ENCODE peak calls at places on chromosomes 13 and 19, in ten cellular contexts. T is IMR-90, L is aorta, J is NT2/D1, F is thoracic aorta, U is ovary, I is HL-60, N is heart right ventricle, Y is bronchial epithelial cell, D is kidney epithelial cell. H is an unnamed sample.

GRCh38 chr13:64073203-64073602 is 2657.6 kb upstream of the PCDH20 start:
- DNase-seq in T (no peak), L (no peak), J (no peak), F (no peak), U (no peak), I (no peak), N (no peak), Y (no peak), D (no peak), H (no peak)

GRCh38 chr19:46191972-46192371 is 37.6 kb upstream of the IGFL1 start:
- DNase-seq in T (no peak), L (no peak), J (no peak), F (no peak), U (no peak), I (peak; percentile 50), N (no peak), Y (no peak), D (no peak), H (no peak)

GRCh38 chr13:75869981-75870380 is 233.9 kb downstream of the LMO7 start:
- DNase-seq in T (no peak), L (no peak), J (no peak), F (no peak), U (no peak), I (no peak), N (no peak), Y (no peak), D (no peak), H (no peak)

GRCh38 chr19:14149509-14149994 is 13.2 kb upstream of the ASF1B start:
- DNase-seq in T (no peak), L (peak; percentile 90), J (no peak), F (no peak), U (peak; percentile 85), I (no peak), N (peak; percentile 87), Y (peak; percentile 3), D (no peak), H (no peak)

GRCh38 chr19:51192689-51193088 is 32.2 kb upstream of the CD33 start:
- DNase-seq in T (no peak), L (peak; percentile 58), J (no peak), F (no peak), U (no peak), I (no peak), N (no peak), Y (no peak), D (no peak), H (no peak)

GRCh38 chr19:1408300-1409203 is 1.2 kb downstream of the DAZAP1 start:
- DNase-seq in T (peak; percentile 50), L (peak; percentile 89), J (no peak), F (no peak), U (peak; percentile 68), I (peak; percentile 38), N (peak; percentile 60), Y (no peak), D (no peak), H (peak; percentile 53)

GRCh38 chr13:48985751-48986150 is 10.0 kb downstream of the FNDC3A start:
- DNase-seq in T (no peak), L (no peak), J (no peak), F (no peak), U (no peak), I (no peak), N (no peak), Y (no peak), D (no peak), H (no peak)

GRCh38 chr13:70732611-70733010 is 624.4 kb upstream of the KLHL1 start:
- DNase-seq in T (no peak), L (no peak), J (no peak), F (no peak), U (no peak), I (no peak), N (no peak), Y (no peak), D (no peak), H (peak; percentile 71)

GRCh38 chr19:36838784-36839324 is 667 bp upstream of the ZNF790 start:
- DNase-seq in T (peak; percentile 8), L (no peak), J (no peak), F (no peak), U (no peak), I (no peak), N (no peak), Y (no peak), D (no peak), H (no peak)

GRCh38 chr19:36833430-36833829 is 4.8 kb downstream of the ZNF790 start:
- DNase-seq in T (no peak), L (no peak), J (no peak), F (no peak), U (no peak), I (no peak), N (no peak), Y (no peak), D (no peak), H (no peak)

GRCh38 chr19:36837902-36838783 is at the start of gene ZNF790:
- DNase-seq in T (peak; percentile 89), L (peak; percentile 96), J (peak; percentile 72), F (peak; percentile 68), U (peak; percentile 89), I (peak; percentile 94), N (peak; percentile 85), Y (peak; percentile 82), D (peak; percentile 75), H (peak; percentile 85)

DNA sequence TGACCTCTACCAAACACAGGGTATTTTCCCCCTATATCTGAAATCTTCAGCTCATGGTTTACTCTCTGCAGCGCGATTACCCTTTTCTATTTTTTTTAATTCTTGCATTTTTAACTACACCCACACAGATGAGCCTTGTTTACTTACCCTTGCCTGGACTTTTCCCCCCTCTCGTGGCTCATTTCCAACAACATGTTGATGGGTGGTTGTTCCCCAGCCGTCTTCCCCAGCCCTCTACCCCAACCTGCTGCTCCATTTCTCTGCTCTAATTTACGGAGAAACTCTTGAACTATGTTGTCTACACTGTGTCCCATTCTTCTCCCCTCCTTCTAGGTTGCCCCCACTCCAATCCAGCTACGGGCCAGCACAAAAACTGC is 674 bp downstream of the ZNF790 start:
- DNase-seq in T (no peak), L (no peak), J (no peak), F (no peak), U (no peak), I (no peak), N (no peak), Y (peak; percentile 21), D (no peak), H (no peak)
- H3K27me3 ChIP-seq in T (no peaks in the 10 kb centered on the region), L (no peaks in the 10 kb centered on the region), J (no peaks in the 10 kb centered on the region), F (no peaks in the 10 kb centered on the region), U (no peaks in the 10 kb centered on the region), I (no peaks in the 10 kb centered on the region), N (no peaks in the 10 kb centered on the region), Y (no peaks in the 10 kb centered on the region), D (no peaks in the 10 kb centered on the region), H (no peaks in the 10 kb centered on the region)

GRCh38 chr13:31862828-31863227 is 123.5 kb downstream of the RXFP2 start:
- DNase-seq in T (no peak), L (no peak), J (no peak), F (no peak), U (no peak), I (no peak), N (no peak), Y (no peak), D (no peak), H (no peak)

GRCh38 chr13:31859546-31859945 is 120.2 kb downstream of the RXFP2 start:
- DNase-seq in T (no peak), L (no peak), J (no peak), F (no peak), U (no peak), I (no peak), N (no peak), Y (no peak), D (no peak), H (no peak)

GRCh38 chr13:31864307-31864706 is 125.0 kb downstream of the RXFP2 start:
- DNase-seq in T (no peak), L (no peak), J (no peak), F (no peak), U (no peak), I (no peak), N (no peak), Y (no peak), D (no peak), H (no peak)

GRCh38 chr13:31860002-31860401 is 120.7 kb downstream of the RXFP2 start:
- DNase-seq in T (no peak), L (peak; percentile 65), J (no peak), F (no peak), U (peak; percentile 43), I (no peak), N (peak; percentile 20), Y (no peak), D (no peak), H (no peak)
- H3K4me3 ChIP-seq in T (no peak overlapping the region), L (no peak overlapping the region), J (no peak overlapping the region), F (peak overlapping the region; percentile 25), U (no peak overlapping the region), I (no peak overlapping the region), N (no peak overlapping the region), Y (no peak overlapping the region), D (no peak overlapping the region), H (no peak overlapping the region)

GRCh38 chr19:30522359-30522758 is 150.2 kb downstream of the ZNF536 start:
- DNase-seq in T (no peak), L (no peak), J (no peak), F (no peak), U (no peak), I (no peak), N (no peak), Y (no peak), D (no peak), H (peak; percentile 72)

GRCh38 chr19:30521937-30522336 is 149.8 kb downstream of the ZNF536 start:
- DNase-seq in T (no peak), L (no peak), J (no peak), F (no peak), U (no peak), I (no peak), N (no peak), Y (no peak), D (no peak), H (no peak)

GRCh38 chr19:30518965-30519606 is 146.9 kb downstream of the ZNF536 start:
- DNase-seq in T (no peak), L (no peak), J (no peak), F (no peak), U (no peak), I (no peak), N (no peak), Y (no peak), D (no peak), H (no peak)

GRCh38 chr19:30519607-30520205 is 147.5 kb downstream of the ZNF536 start:
- DNase-seq in T (no peak), L (no peak), J (no peak), F (no peak), U (no peak), I (no peak), N (no peak), Y (no peak), D (no peak), H (no peak)

DNA sequence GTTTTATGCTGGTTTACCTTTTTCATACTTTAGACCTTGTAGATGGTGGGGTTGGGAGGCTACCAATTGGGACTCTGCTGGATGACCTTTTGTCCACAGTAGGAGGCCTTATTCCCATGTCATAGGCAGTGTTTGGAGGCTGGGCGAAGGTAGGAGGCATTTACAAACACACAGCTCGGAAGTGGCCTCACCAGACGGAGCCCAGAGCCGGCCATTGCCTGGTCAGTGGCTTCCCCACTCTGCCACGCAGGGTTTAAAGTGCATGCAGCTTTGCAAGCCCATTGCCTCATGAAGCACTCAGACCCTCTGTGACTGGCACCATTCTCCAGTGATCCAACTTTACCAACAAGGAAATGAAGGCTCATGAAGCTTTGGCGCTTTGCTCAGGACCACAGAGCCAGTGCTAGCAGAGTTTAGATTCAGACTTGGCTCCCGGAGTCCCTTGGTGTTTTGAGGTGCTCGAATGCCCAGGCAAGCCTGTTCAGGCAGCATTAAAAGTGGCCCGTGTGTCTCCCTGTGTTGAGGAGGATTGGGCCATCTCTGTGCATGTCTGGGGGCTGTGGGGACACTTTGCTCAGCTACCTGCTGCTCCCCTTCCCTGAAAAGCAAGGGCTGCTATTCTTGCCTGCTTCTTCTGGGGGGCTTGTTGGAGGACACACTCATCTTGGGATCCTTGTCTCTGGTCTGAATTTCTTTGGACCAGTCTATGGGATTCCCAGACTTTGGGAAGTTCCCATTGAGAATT is 148.7 kb downstream of the ZNF536 start:
- DNase-seq in T (no peak), L (no peak), J (no peak), F (no peak), U (no peak), I (no peak), N (no peak), Y (no peak), D (no peak), H (no peak)
- H3K27me3 ChIP-seq in T (no peaks in the 10 kb centered on the region), L (no peaks in the 10 kb centered on the region), J (no peaks in the 10 kb centered on the region), F (no peaks in the 10 kb centered on the region), U (no peaks in the 10 kb centered on the region), I (no peaks in the 10 kb centered on the region), N (no peaks in the 10 kb centered on the region), Y (no peaks in the 10 kb centered on the region), D (no peaks in the 10 kb centered on the region), H (no peaks in the 10 kb centered on the region)

GRCh38 chr19:342801-343421 is 1.7 kb downstream of the MIER2 start:
- DNase-seq in T (peak; percentile 93), L (peak; percentile 87), J (no peak), F (no peak), U (peak; percentile 44), I (peak; percentile 21), N (peak; percentile 46), Y (peak; percentile 75), D (peak; percentile 45), H (peak; percentile 39)
- H3K4me3 ChIP-seq in T (peak overlapping the region; percentile 83), L (no peak overlapping the region), J (peak overlapping the region; percentile 47), F (peak overlapping the region; percentile 87), U (peak overlapping the region; percentile 73), I (no peak overlapping the region), N (peak overlapping the region; percentile 85), Y (peak overlapping the region; percentile 53), D (peak overlapping the region; percentile 63), H (peak overlapping the region; percentile 49)